ENCODE peak calls at places on chromosomes 6 and 20, in four cellular contexts. U, C, S and O are unnamed samples.

GRCh38 chr6:38997128-38997761 is 51.3 kb upstream of the GLP1R start:
- DNase-seq in U (no peak), C (peak), S (peak), O (no peak)

GRCh38 chr6:20569000-20569610 is 34.8 kb downstream of the CDKAL1 start:
- DNase-seq in U (no peak), C (no peak), S (peak), O (no peak)

GRCh38 chr6:80541886-80542285 is 435.4 kb downstream of the BCKDHB start:
- DNase-seq in U (no peak), C (no peak), S (no peak), O (no peak)

GRCh38 chr20:47362361-47363219 is 6.1 kb upstream of the ZMYND8 start:
- DNase-seq in U (no peak), C (no peak), S (no peak), O (no peak)

GRCh38 chr6:128500017-128500416 is 20.4 kb downstream of the PTPRK start:
- DNase-seq in U (no peak), C (no peak), S (peak), O (no peak)

GRCh38 chr6:14441371-14441781 is 323.8 kb downstream of the CD83 start:
- DNase-seq in U (no peak), C (no peak), S (peak), O (no peak)

GRCh38 chr6:5511924-5512323 is 250.6 kb downstream of the FARS2 start:
- DNase-seq in U (no peak), C (no peak), S (peak), O (no peak)

GRCh38 chr6:158810149-158811095 is 8.7 kb downstream of the EZR start:
- DNase-seq in U (no peak), C (no peak), S (no peak), O (no peak)

GRCh38 chr20:43016257-43016656 is 173.4 kb downstream of the PTPRT start:
- DNase-seq in U (no peak), C (no peak), S (no peak), O (no peak)

GRCh38 chr6:36129889-36130671 is at the start of gene MAPK13:
- DNase-seq in U (no peak), C (no peak), S (no peak), O (no peak)

GRCh38 chr20:40868568-40869223 is 159.9 kb upstream of the TOP1 start:
- DNase-seq in U (peak), C (no peak), S (peak), O (no peak)

GRCh38 chr6:41824571-41825569 is 37.4 kb downstream of the TOMM6 start:
- DNase-seq in U (no peak), C (no peak), S (no peak), O (no peak)

GRCh38 chr20:14919473-14920157 is 582.2 kb upstream of the FLRT3 start:
- DNase-seq in U (peak), C (no peak), S (peak), O (no peak)

GRCh38 chr6:158972241-158973233 is 27.5 kb downstream of the RSPH3 start:
- DNase-seq in U (peak), C (no peak), S (peak), O (no peak)

GRCh38 chr20:64142546-64142945 is 21.7 kb upstream of the MYT1 start:
- DNase-seq in U (no peak), C (no peak), S (no peak), O (no peak)

GRCh38 chr6:163715846-163716245 is 301.3 kb downstream of the QKI start:
- DNase-seq in U (no peak), C (no peak), S (no peak), O (no peak)

GRCh38 chr6:44116643-44117382 is 10.4 kb downstream of the MRPL14 start:
- DNase-seq in U (no peak), C (no peak), S (peak), O (no peak)

GRCh38 chr6:133952815-133953633 is at the start of gene TBPL1:
- DNase-seq in U (peak), C (peak), S (peak), O (peak)

GRCh38 chr6:46113370-46113769 is 16.4 kb upstream of the ENPP4 start:
- DNase-seq in U (no peak), C (no peak), S (no peak), O (no peak)

GRCh38 chr6:33028220-33028849 is 18.9 kb upstream of the HLA-DOA start:
- DNase-seq in U (no peak), C (no peak), S (no peak), O (no peak)

GRCh38 chr6:43076928-43077809 is 1.1 kb downstream of the PTK7 start:
- DNase-seq in U (no peak), C (no peak), S (peak), O (peak)

GRCh38 chr6:57313711-57314471 is 3.5 kb upstream of the PRIM2 start:
- DNase-seq in U (peak), C (no peak), S (peak), O (peak)

GRCh38 chr20:5211803-5212714 is 85.3 kb downstream of the CDS2 start:
- DNase-seq in U (no peak), C (no peak), S (no peak), O (peak)

GRCh38 chr20:44908987-44909871 is 631 bp upstream of the PABPC1L start:
- DNase-seq in U (no peak), C (no peak), S (no peak), O (no peak)

GRCh38 chr20:44912189-44912588 is 2.3 kb downstream of the PABPC1L start:
- DNase-seq in U (no peak), C (no peak), S (no peak), O (no peak)

GRCh38 chr20:44910690-44911262 is 916 bp downstream of the PABPC1L start:
- DNase-seq in U (no peak), C (no peak), S (no peak), O (no peak)

GRCh38 chr20:44909872-44910689 is at the start of gene PABPC1L:
- DNase-seq in U (no peak), C (peak), S (peak), O (no peak)

GRCh38 chr20:44911264-44911921 is 1.5 kb downstream of the PABPC1L start:
- DNase-seq in U (no peak), C (no peak), S (peak), O (no peak)
- TF ChIP-seq CTCF in U (peak), C (no peak), S (peak), O (peak)

DNA sequence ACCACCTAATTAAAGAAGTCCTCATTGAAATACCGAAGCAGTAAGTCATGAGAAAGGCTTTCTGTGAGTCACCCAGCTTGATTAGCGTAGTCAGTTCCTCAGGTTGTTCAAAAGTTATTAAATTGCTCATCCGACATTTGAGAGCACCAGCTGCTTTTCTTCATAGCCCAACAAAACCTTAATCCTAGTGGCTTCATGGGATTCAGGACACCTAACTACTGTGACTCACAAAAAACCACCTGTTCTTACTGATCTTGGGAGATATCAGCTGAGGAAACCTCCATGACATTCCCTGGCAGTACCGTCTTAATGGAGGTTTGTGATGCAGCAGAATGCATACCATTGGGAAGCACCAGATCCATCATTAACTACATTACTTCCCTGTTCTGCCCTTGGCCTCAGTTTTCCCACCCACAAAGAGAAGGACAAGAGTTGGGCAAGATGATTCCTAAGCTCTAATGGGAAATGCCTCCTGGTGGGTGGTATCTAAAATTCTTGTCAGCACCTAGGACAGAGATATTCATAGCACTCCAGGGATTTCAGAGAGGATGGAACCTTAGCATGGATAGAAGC is 103.8 kb downstream of the KHDC1L start:
- DNase-seq in U (no peak), C (no peak), S (peak), O (no peak)
- TF ChIP-seq CTCF in U (peak), C (no peak), S (peak), O (peak)

GRCh38 chr6:16239090-16239797 is 857 bp downstream of the GMPR start:
- DNase-seq in U (no peak), C (peak), S (no peak), O (no peak)
- TF ChIP-seq CTCF in U (peak), C (peak), S (peak), O (no peak)

GRCh38 chr6:34243131-34243771 is 5.6 kb downstream of the SMIM29 start:
- DNase-seq in U (no peak), C (no peak), S (no peak), O (no peak)
- TF ChIP-seq CTCF in U (no peak), C (no peak), S (no peak), O (no peak)

GRCh38 chr6:2969549-2969948 is 1.8 kb downstream of the SERPINB6 start:
- DNase-seq in U (no peak), C (no peak), S (no peak), O (no peak)

GRCh38 chr6:2971420-2972218 is at the start of gene SERPINB6:
- DNase-seq in U (no peak), C (peak), S (peak), O (peak)

GRCh38 chr6:2970753-2971419 is 481 bp downstream of the SERPINB6 start:
- DNase-seq in U (no peak), C (peak), S (peak), O (peak)

GRCh38 chr6:2968600-2969135 is 2.7 kb downstream of the SERPINB6 start:
- DNase-seq in U (no peak), C (no peak), S (no peak), O (no peak)

DNA sequence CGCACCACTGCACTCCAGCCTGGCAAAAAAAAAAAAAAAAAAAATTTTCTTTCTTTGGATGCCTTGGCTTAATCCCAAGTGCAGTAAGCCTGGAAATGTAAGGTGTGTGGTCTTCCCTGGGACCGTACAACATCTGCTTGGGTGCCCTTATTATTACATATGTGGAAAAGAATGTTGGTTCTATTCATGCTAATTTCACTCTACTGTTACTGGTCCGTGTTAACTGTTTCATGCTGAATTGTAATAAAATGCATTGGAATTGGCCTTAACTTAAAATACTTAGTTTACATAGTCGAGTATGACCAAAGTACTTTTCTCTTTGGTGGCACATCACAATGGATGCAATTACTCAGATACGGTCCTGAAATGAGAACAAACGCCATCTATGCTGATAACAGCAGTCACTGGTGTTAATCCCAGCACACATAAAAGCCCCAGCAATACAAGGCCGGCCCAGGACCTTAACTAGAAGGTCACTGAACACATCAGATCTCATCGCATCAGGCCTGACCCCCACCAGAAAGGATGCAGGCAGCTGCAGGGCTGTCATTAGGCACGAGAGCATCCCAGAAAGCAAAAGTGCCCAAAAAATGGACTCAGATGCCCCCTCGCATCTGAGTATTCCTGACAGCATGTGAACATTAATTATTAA is 1.2 kb downstream of the SERPINB6 start:
- DNase-seq in U (no peak), C (no peak), S (peak), O (no peak)
- TF ChIP-seq CTCF in U (no peak), C (no peak), S (no peak), O (no peak)

DNA sequence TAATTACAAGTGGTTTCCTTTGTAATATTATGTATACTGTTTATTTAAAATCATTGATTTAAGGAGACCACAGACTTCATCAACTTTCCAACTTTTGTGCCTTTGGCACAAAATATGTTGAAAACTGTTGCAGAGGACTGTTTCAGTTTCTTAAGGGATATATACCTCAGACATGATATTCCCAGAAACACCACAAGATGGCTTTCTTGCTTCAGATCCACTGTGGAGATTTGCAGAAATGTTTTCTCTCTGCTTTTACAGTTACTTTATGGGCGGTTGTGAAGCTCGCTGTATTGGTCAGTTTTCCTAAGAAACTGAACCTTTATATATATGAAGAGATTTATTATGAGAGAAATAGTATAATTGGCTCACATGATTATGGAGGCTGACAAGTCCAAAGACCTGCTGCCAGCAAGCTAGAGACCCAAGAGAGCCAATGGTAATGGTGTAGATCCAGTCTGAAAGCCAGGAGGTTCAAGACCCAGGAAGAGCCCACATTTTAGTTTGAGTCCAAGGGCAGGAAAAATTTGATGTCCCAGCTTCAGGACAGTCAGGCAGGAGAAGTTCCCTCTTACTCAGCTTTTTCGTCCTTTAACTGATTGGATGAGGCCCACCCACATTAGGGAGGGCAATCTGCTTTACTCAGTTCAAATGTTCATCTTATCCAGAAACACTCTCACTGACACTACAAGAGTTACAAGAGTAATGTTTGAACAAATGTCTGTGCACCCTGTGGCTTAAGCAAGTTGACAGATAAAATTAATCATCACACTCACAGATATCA is 12.8 kb downstream of the ME1 start:
- DNase-seq in U (peak), C (no peak), S (peak), O (no peak)
- TF ChIP-seq CTCF in U (peak), C (no peak), S (peak), O (peak)

GRCh38 chr6:73511796-73512195 is 9.0 kb downstream of the EEF1A1 start:
- DNase-seq in U (no peak), C (no peak), S (no peak), O (no peak)

GRCh38 chr6:73515204-73516101 is 5.4 kb downstream of the EEF1A1 start:
- DNase-seq in U (no peak), C (no peak), S (peak), O (no peak)

GRCh38 chr6:73516712-73517489 is 3.9 kb downstream of the EEF1A1 start:
- DNase-seq in U (no peak), C (no peak), S (no peak), O (no peak)

GRCh38 chr6:73514746-73515110 is 6.1 kb downstream of the EEF1A1 start:
- DNase-seq in U (no peak), C (no peak), S (no peak), O (no peak)

GRCh38 chr6:73513496-73513854 is 7.4 kb downstream of the EEF1A1 start:
- DNase-seq in U (no peak), C (no peak), S (no peak), O (no peak)
- TF ChIP-seq CTCF in U (no peak), C (no peak), S (no peak), O (no peak)

DNA sequence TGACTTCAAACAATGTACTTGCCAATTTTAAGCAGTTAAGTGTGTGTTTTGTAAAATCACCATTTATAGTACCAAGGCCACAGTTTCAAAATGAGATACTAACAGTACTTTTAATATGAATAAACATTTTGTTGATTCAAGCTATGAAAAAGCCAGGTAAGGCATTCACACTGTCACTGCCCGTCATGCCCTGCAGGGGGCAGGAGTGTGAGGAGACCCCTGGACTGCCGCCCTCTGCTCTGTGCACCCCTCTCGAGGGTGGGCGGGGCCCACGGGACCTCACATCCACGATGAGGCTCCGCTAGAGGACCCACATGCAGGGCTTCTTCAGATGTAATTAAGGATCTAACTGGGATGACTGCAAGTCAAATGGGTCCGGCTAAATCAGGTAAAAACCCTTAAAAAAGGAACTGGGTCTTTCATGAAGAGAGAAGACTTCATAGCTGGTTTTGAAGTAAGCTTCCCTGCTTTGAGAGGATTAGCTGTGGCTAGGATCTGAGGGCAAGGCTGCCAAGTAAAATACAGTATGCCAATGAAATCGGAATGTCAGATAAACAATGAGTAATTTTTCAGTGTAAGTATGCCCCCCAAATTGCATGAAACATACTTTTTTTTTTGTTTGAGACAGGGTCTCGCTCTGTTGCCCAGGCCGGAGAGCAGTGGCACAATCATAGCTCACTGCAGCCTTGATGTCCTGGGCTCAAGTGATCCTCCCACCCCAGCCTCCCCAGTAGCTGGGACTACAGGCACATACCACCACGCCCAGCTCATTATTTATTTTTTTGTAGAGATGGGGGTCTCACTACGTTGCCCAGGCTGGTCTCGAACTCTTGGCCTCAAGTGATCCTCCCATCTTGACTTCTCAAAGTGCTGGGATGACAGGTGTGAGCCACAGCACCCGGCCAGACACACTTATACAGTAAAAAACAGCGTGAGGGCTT is 18.7 kb downstream of the DIDO1 start:
- DNase-seq in U (no peak), C (no peak), S (no peak), O (no peak)
- TF ChIP-seq CTCF in U (peak), C (peak), S (peak), O (peak)

DNA sequence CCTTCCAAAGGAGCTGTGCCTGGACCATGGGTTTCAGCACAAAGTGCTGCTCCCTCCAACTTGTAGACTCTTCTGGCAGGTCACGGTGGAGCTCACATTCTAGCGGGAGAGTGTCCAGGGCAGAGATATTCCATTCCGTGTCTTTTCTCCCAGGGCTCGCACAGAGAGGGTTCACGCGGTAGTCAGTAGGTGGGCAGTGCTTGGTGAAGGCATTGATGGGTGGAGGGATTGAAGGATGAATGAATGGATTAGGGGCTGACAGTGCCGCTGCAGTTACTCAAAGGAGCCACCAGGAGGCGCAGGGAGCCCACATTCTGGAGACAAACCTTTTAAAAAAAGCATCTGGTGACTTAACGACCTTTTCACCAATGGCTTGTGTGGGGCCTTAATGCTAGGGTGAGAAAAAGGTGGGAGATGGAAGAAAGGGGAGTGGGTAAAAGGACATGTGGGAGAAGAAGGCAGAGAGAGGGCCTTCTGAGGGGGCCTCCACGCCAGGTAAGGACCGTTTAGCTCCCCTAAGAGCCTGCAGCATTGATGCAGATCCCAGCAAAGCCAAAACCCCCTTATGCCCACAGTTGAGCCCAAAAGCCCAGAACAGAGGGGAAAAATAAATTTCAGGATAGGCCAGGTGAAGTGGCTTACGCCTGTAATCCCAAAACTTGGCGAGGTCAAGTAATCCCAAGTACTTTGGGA is 17.5 kb upstream of the FAM110A start:
- DNase-seq in U (peak), C (peak), S (peak), O (no peak)
- TF ChIP-seq CTCF in U (peak), C (peak), S (peak), O (peak)